ENCODE peak calls at places on chromosomes 16 and 17, in ten cellular contexts. M is tibial nerve, J is brain microvascular endothelial cell, S is prostate gland, T is heart right ventricle, R is GM12864, C is AG10803, A is AG09319, O is fibroblast of mammary gland, D is neural progenitor cell. I is an unnamed sample.

GRCh38 chr16:83420206-83420760 is 387.5 kb upstream of the HSBP1 start:
- DNase-seq in O (peak; percentile 25), R (no peak), J (peak; percentile 15), M (no peak), A (no peak), S (no peak), T (no peak), C (peak; percentile 52), D (peak; percentile 74), I (no peak)

GRCh38 chr17:60326702-60327101 is 65.2 kb downstream of the USP32 start:
- DNase-seq in S (no peak), D (no peak), O (no peak), T (no peak), A (no peak), M (no peak), C (no peak), R (no peak), J (no peak), I (no peak)

GRCh38 chr16:51701025-51701424 is 550.0 kb upstream of the SALL1 start:
- DNase-seq in D (no peak), R (no peak), S (no peak), M (no peak), C (no peak), O (no peak), A (no peak), J (no peak), T (no peak), I (no peak)

GRCh38 chr17:6548578-6549330 is 7.6 kb downstream of the PITPNM3 start:
- DNase-seq in J (no peak), R (peak; percentile 16), C (no peak), A (no peak), O (no peak), S (peak; percentile 39), M (no peak), T (no peak), D (no peak), I (no peak)

GRCh38 chr16:17159616-17160015 is 311.1 kb downstream of the XYLT1 start:
- DNase-seq in C (no peak), J (no peak), M (no peak), S (no peak), A (no peak), R (no peak), O (no peak), D (peak; percentile 45), T (no peak), I (no peak)

GRCh38 chr16:22077700-22078313 is 14.5 kb upstream of the VWA3A start:
- DNase-seq in J (peak; percentile 71), M (peak; percentile 50), D (peak; percentile 77), O (peak; percentile 67), A (peak; percentile 32), R (peak; percentile 37), S (peak; percentile 50), C (peak; percentile 60), T (peak; percentile 37), I (peak; percentile 49)

GRCh38 chr17:79803997-79804855 is 7.3 kb upstream of the CBX8 start:
- DNase-seq in A (no peak), M (no peak), O (peak; percentile 29), D (peak; percentile 74), C (no peak), S (no peak), T (no peak), J (no peak), R (peak; percentile 68), I (peak; percentile 65)

GRCh38 chr17:1231456-1231855 is 38.8 kb upstream of the BHLHA9 start:
- DNase-seq in D (no peak), T (peak; percentile 37), A (no peak), M (no peak), S (no peak), O (peak; percentile 45), R (no peak), J (no peak), C (peak; percentile 69), I (no peak)

GRCh38 chr17:80804466-80804865 is 187.2 kb upstream of the CHMP6 start:
- DNase-seq in A (no peak), S (no peak), T (no peak), C (no peak), J (no peak), M (no peak), D (no peak), R (no peak), O (no peak), I (no peak)

DNA sequence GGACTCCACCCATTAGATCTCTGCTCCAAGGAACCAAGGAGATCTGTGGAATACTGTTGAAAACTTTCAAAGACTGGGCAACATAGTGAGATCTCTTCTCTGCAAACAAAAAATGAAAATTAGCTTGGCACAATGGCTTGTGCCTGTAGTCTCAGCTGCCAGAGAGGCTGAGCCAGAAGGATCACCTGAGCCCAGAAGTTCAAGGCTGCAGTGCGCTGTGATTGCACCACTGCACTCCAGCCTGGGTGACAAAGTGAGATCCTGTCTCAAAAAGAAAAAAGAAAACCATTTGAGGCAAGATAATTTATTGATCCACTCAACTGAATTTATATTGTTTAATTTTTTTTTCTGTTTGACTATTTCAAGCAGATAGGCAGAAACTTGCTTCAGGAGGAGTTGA is 54.8 kb downstream of the CHD9NB start:
- DNase-seq in S (no peak), T (no peak), A (no peak), M (no peak), O (no peak), D (no peak), J (no peak), R (no peak), C (no peak), I (no peak)
- TF ChIP-seq CTCF in S (no peak), T (no peak), A (no peak), M (no peak), O (no peak), D (no peak), J (no peak), R (no peak), C (no peak), I (no peak)

GRCh38 chr16:30585400-30586191 is at the start of gene ZNF785:
- DNase-seq in A (peak; percentile 98), R (peak; percentile 94), S (peak; percentile 98), T (peak; percentile 91), D (peak; percentile 97), C (peak; percentile 99), O (peak; percentile 99), J (peak; percentile 98), M (peak; percentile 94), I (peak; percentile 76)
- TF ChIP-seq CTCF in A (peak; percentile 34), R (no peak), S (peak; percentile 69), T (peak; percentile 42), D (peak; percentile 33), C (peak; percentile 11), O (no peak), J (peak; percentile 8), M (peak; percentile 38), I (no peak)

GRCh38 chr16:5918553-5919127 is 821.0 kb upstream of the EEF2KMT start:
- DNase-seq in S (no peak), D (peak; percentile 26), C (no peak), M (no peak), J (no peak), R (no peak), O (no peak), T (no peak), A (no peak), I (no peak)
- TF ChIP-seq CTCF in S (no peak), D (peak; percentile 53), C (no peak), M (no peak), J (no peak), R (no peak), O (no peak), T (no peak), A (no peak), I (no peak)

GRCh38 chr16:5466551-5466950 is 369.0 kb upstream of the EEF2KMT start:
- DNase-seq in R (no peak), O (no peak), T (no peak), A (no peak), S (no peak), C (no peak), D (peak; percentile 26), M (no peak), J (no peak), I (no peak)
- TF ChIP-seq CTCF in R (no peak), O (no peak), T (no peak), A (no peak), S (no peak), C (no peak), D (peak; percentile 20), M (no peak), J (no peak), I (no peak)

GRCh38 chr16:30535777-30536190 is 1.1 kb upstream of the ZNF747 start:
- DNase-seq in A (peak; percentile 34), D (peak; percentile 82), O (peak; percentile 71), J (peak; percentile 55), S (peak; percentile 78), C (peak; percentile 76), M (peak; percentile 52), R (no peak), T (peak; percentile 73), I (peak; percentile 43)
- TF ChIP-seq CTCF in A (peak; percentile 72), D (peak; percentile 51), O (peak; percentile 66), J (peak; percentile 83), S (peak; percentile 79), C (peak; percentile 76), M (peak; percentile 34), R (peak; percentile 67), T (peak; percentile 65), I (no peak)

GRCh38 chr16:57750796-57751538 is 15.4 kb downstream of the KATNB1 start:
- DNase-seq in A (no peak), J (no peak), R (no peak), M (no peak), S (no peak), D (no peak), O (no peak), C (no peak), T (no peak), I (no peak)
- TF ChIP-seq CTCF in A (no peak), J (no peak), R (no peak), M (no peak), S (no peak), D (no peak), O (no peak), C (no peak), T (no peak), I (no peak)

DNA sequence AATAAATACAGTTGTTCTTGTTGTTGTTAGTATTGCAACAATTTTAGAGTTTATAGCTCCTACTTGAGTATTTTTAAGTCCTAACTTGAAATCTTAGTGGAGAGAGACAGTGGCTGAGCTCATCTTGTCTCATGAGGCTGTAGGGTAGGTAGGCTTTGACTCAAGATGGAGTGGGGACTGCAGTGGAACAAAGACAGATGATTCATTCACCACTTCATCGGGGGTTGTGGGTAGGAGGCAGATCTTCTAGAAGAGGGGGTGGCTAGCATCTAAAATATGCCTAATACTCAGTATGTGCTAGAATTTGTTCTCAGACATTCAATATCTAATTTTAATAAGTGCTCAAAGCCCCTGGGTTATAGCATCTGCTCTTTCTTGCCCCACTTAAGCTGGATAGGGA is 13.1 kb upstream of the MMD start:
- DNase-seq in R (no peak), D (no peak), M (no peak), O (peak; percentile 70), S (no peak), C (no peak), T (no peak), A (no peak), J (peak; percentile 17), I (no peak)
- TF ChIP-seq CTCF in R (no peak), D (no peak), M (no peak), O (no peak), S (no peak), C (no peak), T (no peak), A (no peak), J (no peak), I (no peak)

I was measured in activated B cell treated with CpG ODN at 0.5 μM for 24 hours.